ENCODE peak calls at places on chromosome 18, in five cellular contexts. X is GM12891; H is A549; U is effector memory CD4-positive, alpha-beta T cell; Z is CD8-positive, alpha-beta memory T cell. P is an unnamed sample.

GRCh38 chr18:59068672-59069071 is 71.0 kb upstream of the SEC11C start:
- DNase-seq in Z (no peak), U (no peak), H (no peak), X (no peak), P (no peak)

GRCh38 chr18:708096-708495 is 4.3 kb downstream of the ENOSF1 start:
- DNase-seq in U (no peak), H (no peak), Z (no peak), X (no peak), P (no peak)

GRCh38 chr18:58313491-58314032 is 269.5 kb downstream of the NEDD4L start:
- DNase-seq in U (no peak), Z (no peak), X (no peak), H (no peak), P (no peak)

GRCh38 chr18:31942301-31942998 is 478 bp downstream of the TRAPPC8 start:
- DNase-seq in U (peak), X (peak), Z (no peak), H (peak), P (no peak)

GRCh38 chr18:21914739-21915319 is 174.2 kb downstream of the MIB1 start:
- DNase-seq in U (no peak), X (no peak), H (peak), Z (no peak), P (no peak)

GRCh38 chr18:23970161-23971153 is 44.1 kb upstream of the TTC39C start:
- DNase-seq in X (no peak), U (peak), Z (peak), H (no peak), P (no peak)

GRCh38 chr18:49584431-49584830 is 22.6 kb downstream of the LIPG start:
- DNase-seq in Z (no peak), H (no peak), X (no peak), U (no peak), P (no peak)

GRCh38 chr18:44679056-44679911 is 1.4 kb upstream of the SETBP1 start:
- DNase-seq in Z (peak), U (peak), X (peak), H (peak), P (peak)

GRCh38 chr18:32509121-32509520 is 38.4 kb upstream of the GAREM1 start:
- DNase-seq in U (no peak), H (no peak), Z (no peak), X (no peak), P (no peak)

GRCh38 chr18:58953627-58954026 is 89.0 kb downstream of the ZNF532 start:
- DNase-seq in U (no peak), Z (no peak), X (no peak), H (peak), P (no peak)

GRCh38 chr18:59303006-59303405 is 15.4 kb downstream of the CPLX4 start:
- DNase-seq in X (no peak), H (no peak), Z (no peak), U (no peak), P (no peak)

GRCh38 chr18:40524881-40525280 is 1430.2 kb upstream of the PIK3C3 start:
- DNase-seq in H (no peak), Z (no peak), X (no peak), U (no peak), P (no peak)

GRCh38 chr18:54388203-54389142 is 30.8 kb downstream of the C18orf54 start:
- DNase-seq in H (peak), X (peak), U (no peak), Z (no peak), P (peak)

GRCh38 chr18:13808294-13809024 is 15.5 kb upstream of the MC5R start:
- DNase-seq in U (no peak), H (no peak), X (no peak), Z (no peak), P (no peak)

GRCh38 chr18:54775686-54776085 is 52.6 kb upstream of the RAB27B start:
- DNase-seq in Z (no peak), H (peak), U (no peak), X (no peak), P (no peak)

GRCh38 chr18:136433-136832 is 21.9 kb upstream of the USP14 start:
- DNase-seq in Z (peak), X (no peak), H (no peak), U (peak), P (peak)

GRCh38 chr18:80175451-80176235 is 66.6 kb downstream of the ADNP2 start:
- DNase-seq in U (peak), X (no peak), Z (peak), H (no peak), P (no peak)

GRCh38 chr18:1357724-1358123 is 453.1 kb downstream of the ADCYAP1 start:
- DNase-seq in H (no peak), X (no peak), U (no peak), Z (no peak), P (no peak)

GRCh38 chr18:50240083-50240563 is 26.2 kb downstream of the CFAP53 start:
- DNase-seq in X (no peak), U (no peak), H (no peak), Z (no peak), P (peak)

GRCh38 chr18:24817150-24818068 is 357.0 kb downstream of the HRH4 start:
- DNase-seq in U (no peak), H (no peak), Z (no peak), X (no peak), P (no peak)

P was measured in activated T-helper 2 cell treated with anti-CD3 and anti-CD28 coated beads, Interferon-gamma antibody, Interleukin-2, Interleukin-4, amounts not matched to agents 10 μg/mL and 5 μg/mL and 100 μg/mL, durations not matched to agents 14 hours and 24 hours and 36 hours.